ENCODE peak calls at places on chromosomes 16 and 17, in nine cellular contexts. N, J, P, Q, X, V, U, E and H are unnamed samples.

GRCh38 chr17:77235370-77236080 is 94.8 kb downstream of the SEC14L1 start:
- DNase-seq in J (no peak), N (no peak), E (peak), P (peak), X (no peak), U (peak), V (no peak), Q (peak), H (no peak)

GRCh38 chr17:21039839-21040575 is 2.8 kb downstream of the USP22 start:
- DNase-seq in J (no peak), N (no peak), Q (no peak), U (no peak), E (no peak), P (peak), V (peak), X (no peak), H (peak)

GRCh38 chr16:85316321-85316919 is 204.1 kb upstream of the CIBAR2 start:
- DNase-seq in Q (no peak), P (peak), V (peak), E (no peak), J (peak), U (peak), X (peak), N (peak), H (peak)

GRCh38 chr17:73343168-73343634 is 31.4 kb upstream of the CDC42EP4 start:
- DNase-seq in Q (no peak), X (no peak), P (peak), E (peak), J (peak), V (no peak), U (peak), N (no peak), H (peak)

GRCh38 chr16:82699711-82700495 is 73.1 kb downstream of the CDH13 start:
- DNase-seq in N (no peak), J (no peak), X (peak), P (peak), E (no peak), U (peak), Q (no peak), V (no peak), H (no peak)

GRCh38 chr16:88462396-88462795 is 9.3 kb downstream of the ZFPM1 start:
- DNase-seq in N (no peak), V (no peak), P (no peak), J (no peak), Q (no peak), X (no peak), E (no peak), U (no peak), H (no peak)

GRCh38 chr17:64130559-64131001 is 636 bp upstream of the ERN1 start:
- DNase-seq in P (peak), V (no peak), Q (no peak), N (no peak), U (peak), E (no peak), X (no peak), J (peak), H (peak)

GRCh38 chr16:50282010-50282538 is 15.7 kb downstream of the ADCY7 start:
- DNase-seq in V (no peak), Q (peak), P (no peak), E (peak), U (peak), N (peak), X (peak), J (peak), H (no peak)

GRCh38 chr16:85626191-85626951 is 13.2 kb downstream of the GSE1 start:
- DNase-seq in X (no peak), P (no peak), Q (no peak), U (no peak), E (no peak), N (peak), J (no peak), V (no peak), H (no peak)

GRCh38 chr16:47924950-47925349 is 230.8 kb downstream of the ABCC12 start:
- DNase-seq in Q (no peak), N (no peak), E (no peak), V (no peak), P (no peak), J (no peak), U (no peak), X (no peak), H (no peak)

GRCh38 chr17:42132941-42133340 is 10.3 kb downstream of the HSPB9 start:
- DNase-seq in X (peak), N (peak), U (peak), J (peak), P (peak), Q (no peak), E (peak), V (no peak), H (no peak)

GRCh38 chr16:57802635-57803412 is 533 bp upstream of the KIFC3 start:
- DNase-seq in N (peak), E (peak), J (no peak), U (peak), Q (no peak), P (peak), X (no peak), V (peak), H (no peak)

GRCh38 chr16:3171181-3171854 is 16.7 kb upstream of the OR1F1 start:
- DNase-seq in P (no peak), E (no peak), X (no peak), V (no peak), N (no peak), U (no peak), J (no peak), Q (no peak), H (no peak)

GRCh38 chr16:4385789-4386451 is 14.3 kb downstream of the VASN start:
- DNase-seq in U (no peak), X (no peak), E (no peak), J (no peak), Q (no peak), V (no peak), P (no peak), N (no peak), H (no peak)

GRCh38 chr17:43861960-43862359 is 15.0 kb downstream of the CD300LG start:
- DNase-seq in X (no peak), P (no peak), N (no peak), Q (no peak), J (no peak), V (no peak), U (no peak), E (no peak), H (peak)

GRCh38 chr17:32125848-32126153 is 16.5 kb upstream of the RHOT1 start:
- DNase-seq in X (no peak), J (no peak), E (no peak), U (no peak), V (no peak), N (no peak), P (no peak), Q (no peak), H (no peak)

GRCh38 chr17:30950669-30951399 is 20.0 kb upstream of the RNF135 start:
- DNase-seq in X (peak), P (peak), N (peak), E (peak), U (peak), Q (no peak), V (peak), J (peak), H (no peak)

GRCh38 chr17:59266748-59267147 is 46.4 kb downstream of the GDPD1 start:
- DNase-seq in E (no peak), Q (no peak), J (no peak), P (no peak), X (no peak), N (no peak), V (no peak), U (no peak), H (no peak)

GRCh38 chr17:348692-349425 is 3.7 kb downstream of the RPH3AL start:
- DNase-seq in V (peak), P (no peak), X (peak), Q (peak), J (peak), N (peak), E (peak), U (peak), H (no peak)

GRCh38 chr17:76138234-76138895 is 2.7 kb downstream of the FOXJ1 start:
- DNase-seq in Q (no peak), N (no peak), X (no peak), P (no peak), U (peak), V (peak), E (no peak), J (no peak), H (no peak)

GRCh38 chr17:43679401-43679800 is 17.7 kb upstream of the MEOX1 start:
- DNase-seq in P (no peak), N (no peak), V (no peak), Q (no peak), E (no peak), U (no peak), J (no peak), X (no peak), H (no peak)

GRCh38 chr16:57000271-57001025 is 11.1 kb downstream of the NLRC5 start:
- DNase-seq in P (peak), X (no peak), V (peak), E (peak), Q (peak), U (peak), N (peak), J (peak), H (peak)

DNA sequence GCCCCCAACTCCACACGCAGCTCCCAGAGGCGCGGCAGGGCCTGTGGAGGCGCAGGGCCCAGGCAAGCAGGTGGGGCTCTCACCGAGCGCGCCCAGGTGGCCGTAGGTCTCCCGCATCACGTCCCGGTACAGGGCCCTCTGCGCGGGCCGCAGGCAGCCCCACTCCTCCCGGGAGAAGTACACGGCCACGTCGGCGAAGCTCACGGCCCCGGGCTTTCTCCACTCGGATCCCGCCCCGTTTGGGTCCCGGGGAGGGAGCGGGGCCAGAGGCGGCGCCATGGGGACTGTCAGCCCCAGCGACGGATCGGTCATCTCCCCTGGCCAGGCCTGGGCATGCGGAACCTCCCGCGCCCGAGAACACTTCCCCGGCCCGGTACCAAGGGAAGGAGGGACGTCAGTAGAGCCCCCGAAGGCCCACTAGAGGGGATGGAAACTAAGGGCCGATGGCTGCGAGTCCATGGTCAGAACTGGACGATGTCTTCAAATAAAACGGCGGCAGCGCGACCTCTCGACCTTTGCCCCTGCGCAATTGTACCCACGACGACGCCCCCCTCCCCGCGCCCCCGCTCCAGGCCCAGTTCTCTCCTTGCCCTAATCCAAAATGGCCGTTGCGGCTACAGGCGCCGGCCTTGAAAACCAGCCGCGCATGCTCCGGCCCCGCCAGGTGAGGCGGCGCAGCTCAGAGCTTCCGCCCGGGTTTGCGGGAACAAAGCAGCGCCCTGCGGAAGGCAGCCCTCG is at the start of gene ZNF747:
- DNase-seq in U (peak), J (peak), V (peak), P (peak), Q (peak), E (peak), N (peak), X (peak), H (peak)
- TF ChIP-seq POLR2A in U (peak), J (peak), V (peak), P (no peak), Q (no peak), E (peak), N (no peak), X (peak), H (peak)

GRCh38 chr17:55279788-55280579 is 15.2 kb downstream of the HLF start:
- DNase-seq in P (no peak), Q (no peak), U (no peak), N (no peak), E (no peak), X (no peak), V (no peak), J (no peak), H (no peak)

GRCh38 chr17:55283256-55283965 is 18.7 kb downstream of the HLF start:
- DNase-seq in V (no peak), E (no peak), N (no peak), P (no peak), X (no peak), Q (no peak), J (no peak), U (no peak), H (no peak)

GRCh38 chr17:55282379-55282702 is 17.6 kb downstream of the HLF start:
- DNase-seq in X (no peak), E (no peak), J (no peak), Q (no peak), U (no peak), P (no peak), N (no peak), V (no peak), H (no peak)

GRCh38 chr17:55284001-55284884 is 19.5 kb downstream of the HLF start:
- DNase-seq in J (no peak), E (no peak), V (no peak), Q (no peak), P (no peak), N (no peak), X (no peak), U (no peak), H (no peak)

GRCh38 chr17:55281592-55282378 is 17.0 kb downstream of the HLF start:
- DNase-seq in N (no peak), V (no peak), P (no peak), Q (no peak), E (no peak), J (no peak), X (no peak), U (no peak), H (no peak)
- TF ChIP-seq POLR2A in N (no peak), V (no peak), P (no peak), Q (no peak), E (no peak), J (no peak), X (no peak), U (no peak), H (no peak)

DNA sequence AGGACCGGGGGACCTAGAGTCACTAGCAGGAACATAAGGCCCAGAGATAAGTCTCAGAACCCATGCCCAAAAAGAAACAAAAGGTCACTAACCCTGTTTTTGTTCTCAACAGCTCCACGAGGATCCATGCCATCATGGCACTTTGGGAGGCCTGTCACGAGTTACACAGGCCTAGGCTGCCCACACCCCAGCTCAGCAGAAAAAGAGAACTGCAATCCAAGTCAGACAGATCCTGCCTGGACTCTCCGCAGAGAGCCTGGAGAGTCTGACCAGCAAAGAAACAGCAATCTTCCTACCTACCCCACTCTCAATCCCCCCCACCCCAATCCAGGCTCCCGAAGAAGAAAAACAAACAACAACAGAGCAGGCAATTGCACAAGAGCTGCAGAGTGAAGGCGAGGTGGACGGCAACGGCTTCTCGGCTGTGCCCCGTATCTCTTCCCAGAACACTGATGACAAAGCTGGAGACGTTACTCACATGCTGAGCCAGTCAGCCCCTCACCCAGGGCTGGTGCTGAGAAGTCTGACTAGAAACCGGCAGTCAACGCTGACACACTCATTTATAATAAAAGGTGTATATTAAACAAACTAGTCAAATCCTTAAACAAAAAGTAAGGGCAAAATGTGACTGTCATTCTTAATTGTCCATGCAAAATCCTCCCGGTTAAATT is 89.4 kb downstream of the SMG6 start:
- DNase-seq in V (no peak), E (no peak), Q (peak), P (peak), N (no peak), J (peak), X (no peak), U (no peak), H (peak)
- TF ChIP-seq POLR2A in V (no peak), E (no peak), Q (no peak), P (no peak), N (no peak), J (peak), X (no peak), U (no peak), H (peak)

DNA sequence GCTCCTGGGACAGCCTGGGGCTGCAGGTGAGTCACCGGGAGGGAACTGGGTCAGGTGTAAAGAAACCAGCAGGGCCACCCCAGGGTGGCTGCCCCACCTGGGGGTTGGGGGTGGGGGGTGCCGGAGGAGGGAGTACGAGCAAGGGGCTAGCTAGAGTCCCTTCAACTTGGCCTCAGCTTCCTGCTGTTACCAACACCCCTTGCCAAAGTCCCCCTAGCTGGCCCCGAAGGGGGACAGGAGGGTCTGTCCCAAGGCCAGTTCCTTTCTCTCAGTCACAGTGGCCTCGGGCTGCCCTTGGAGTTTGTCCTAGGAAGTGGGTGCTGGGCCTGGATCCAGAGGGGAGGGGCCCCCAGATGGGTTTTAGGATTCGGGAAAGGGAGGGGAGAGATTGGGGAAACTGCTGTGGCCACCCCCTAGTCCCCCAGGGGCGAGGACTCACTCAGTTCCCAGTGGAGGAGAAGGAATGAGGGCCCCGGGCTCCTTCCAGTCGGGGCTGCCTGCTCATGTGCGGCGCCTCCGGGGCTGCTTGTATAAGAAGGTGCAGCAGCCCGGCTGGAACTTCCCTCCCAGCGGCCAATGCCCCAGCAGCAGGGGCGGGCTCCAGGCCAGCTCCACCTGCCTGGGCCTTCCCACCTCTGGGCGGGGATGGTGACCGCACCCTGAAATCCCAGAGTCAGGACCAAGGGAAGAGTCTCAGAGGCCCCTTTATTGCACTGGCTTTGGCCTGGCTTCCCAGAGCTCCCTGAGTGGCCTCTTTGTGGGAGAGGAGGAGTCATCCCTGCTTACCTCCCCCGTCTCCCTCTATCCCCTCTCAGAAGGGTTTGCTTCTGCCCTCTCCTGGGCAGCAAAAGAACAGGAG is 7.3 kb downstream of the ARHGAP27 start:
- DNase-seq in Q (no peak), E (peak), P (peak), V (peak), U (peak), N (peak), X (peak), J (peak), H (no peak)
- TF ChIP-seq POLR2A in Q (no peak), E (no peak), P (no peak), V (peak), U (no peak), N (no peak), X (peak), J (peak), H (no peak)

GRCh38 chr17:81712468-81713003 is 452 bp downstream of the SLC25A10 start:
- DNase-seq in E (no peak), J (peak), Q (no peak), P (no peak), N (peak), V (peak), U (peak), X (peak), H (no peak)

GRCh38 chr17:81710514-81711308 is 1.4 kb upstream of the SLC25A10 start:
- DNase-seq in N (no peak), V (no peak), E (no peak), J (peak), Q (no peak), U (no peak), X (no peak), P (no peak), H (no peak)

GRCh38 chr17:81713004-81713555 is 996 bp downstream of the SLC25A10 start:
- DNase-seq in V (no peak), N (no peak), X (no peak), Q (no peak), P (no peak), E (no peak), U (no peak), J (no peak), H (no peak)

GRCh38 chr17:81713556-81714411 is 1.7 kb downstream of the SLC25A10 start:
- DNase-seq in U (no peak), P (no peak), N (peak), X (no peak), E (no peak), J (peak), Q (no peak), V (no peak), H (peak)

GRCh38 chr17:81711814-81712467 is at the start of gene SLC25A10:
- DNase-seq in U (peak), E (peak), P (peak), X (peak), J (peak), Q (peak), V (peak), N (peak), H (peak)
- TF ChIP-seq POLR2A in U (no peak), E (peak), P (no peak), X (peak), J (peak), Q (no peak), V (peak), N (no peak), H (no peak)